ENCODE peak calls at places on chromosomes 6 and 20, in ten cellular contexts. X is CD8-positive, alpha-beta memory T cell; I is tibial artery; T is GM04503; L is OCI-LY7; J is AG08396; N is stimulated activated CD8-positive, alpha-beta memory T cell treated with anti-CD3 and anti-CD28 coated beads, Interleukin-2, amount 100 ng/mL, for 48 hours; K is LHCN-M2; E is CD4-positive, alpha-beta T cell; W is activated effector memory CD4-positive, alpha-beta T cell treated with anti-CD3 and anti-CD28 coated beads, Interleukin-2, amount 50 U/mL, for 16 hours. R is an unnamed sample.

GRCh38 chr6:107560657-107561056 is 70.7 kb downstream of the SOBP start:
- DNase-seq in W (no peak), E (no peak), T (no peak), J (peak), L (no peak), N (no peak), I (no peak), X (no peak), K (no peak), R (peak)

GRCh38 chr6:43628392-43629103 is 516 bp downstream of the GTPBP2 start:
- DNase-seq in J (peak), K (peak), L (peak), T (no peak), W (peak), N (peak), X (peak), E (peak), I (peak), R (peak)

GRCh38 chr6:83057705-83058321 is 7.8 kb downstream of the UBE3D start:
- DNase-seq in T (no peak), W (peak), L (peak), K (peak), E (no peak), X (no peak), N (no peak), J (peak), I (no peak), R (peak)

GRCh38 chr6:3280091-3280490 is 21.3 kb downstream of the PSMG4 start:
- DNase-seq in L (no peak), T (no peak), E (no peak), W (peak), X (no peak), N (no peak), I (peak), J (no peak), K (no peak), R (no peak)

GRCh38 chr6:130991422-130992144 is 71.5 kb downstream of the EPB41L2 start:
- DNase-seq in N (no peak), T (no peak), X (no peak), K (no peak), E (no peak), J (no peak), I (no peak), L (no peak), W (no peak), R (no peak)

GRCh38 chr6:31096215-31096614 is 16.2 kb downstream of the C6orf15 start:
- DNase-seq in N (no peak), E (no peak), X (no peak), L (no peak), J (no peak), K (no peak), W (no peak), T (no peak), I (no peak), R (no peak)

GRCh38 chr6:68134796-68135195 is 500.3 kb upstream of the ADGRB3 start:
- DNase-seq in N (no peak), T (no peak), K (no peak), W (no peak), L (no peak), I (no peak), J (no peak), X (no peak), E (no peak), R (no peak)

GRCh38 chr6:124190256-124190655 is 386.6 kb downstream of the NKAIN2 start:
- DNase-seq in E (no peak), X (no peak), W (no peak), K (no peak), J (no peak), T (no peak), N (no peak), L (no peak), I (no peak), R (no peak)

GRCh38 chr6:15389079-15389758 is 143.3 kb downstream of the JARID2 start:
- DNase-seq in I (peak), W (no peak), L (no peak), K (no peak), T (no peak), X (no peak), N (no peak), J (no peak), E (no peak), R (no peak)

GRCh38 chr6:108589244-108589730 is 28.6 kb downstream of the FOXO3 start:
- DNase-seq in E (no peak), T (no peak), X (no peak), K (peak), L (peak), W (no peak), I (peak), J (peak), N (no peak), R (peak)

GRCh38 chr6:30647802-30648460 is 998 bp downstream of the C6orf136 start:
- DNase-seq in I (no peak), N (peak), L (no peak), X (no peak), K (peak), J (no peak), W (no peak), T (no peak), E (no peak), R (peak)

GRCh38 chr6:44976677-44977405 is 351.3 kb upstream of the RUNX2 start:
- DNase-seq in T (no peak), L (no peak), W (no peak), K (peak), I (no peak), E (no peak), J (no peak), N (no peak), X (no peak), R (no peak)

GRCh38 chr6:20630617-20631448 is 96.6 kb downstream of the CDKAL1 start:
- DNase-seq in J (no peak), W (no peak), E (no peak), N (no peak), L (no peak), I (no peak), T (no peak), K (no peak), X (no peak), R (no peak)

GRCh38 chr6:132569170-132569569 is 952 bp upstream of the TAAR6 start:
- DNase-seq in N (no peak), I (no peak), L (no peak), J (no peak), T (no peak), W (no peak), E (no peak), K (no peak), X (no peak), R (no peak)

GRCh38 chr20:4014031-4014474 is 1.3 kb downstream of the RNF24 start:
- DNase-seq in W (no peak), E (no peak), T (no peak), L (peak), I (no peak), K (peak), N (no peak), X (no peak), J (peak), R (peak)

GRCh38 chr20:25042531-25043498 is 15.1 kb downstream of the ACSS1 start:
- DNase-seq in W (peak), L (peak), E (no peak), X (peak), K (no peak), I (no peak), J (no peak), N (peak), T (no peak), R (no peak)

GRCh38 chr6:32973144-32973854 is 4.9 kb downstream of the BRD2 start:
- DNase-seq in W (peak), L (peak), X (peak), J (no peak), K (peak), E (no peak), T (no peak), I (no peak), N (no peak), R (no peak)

GRCh38 chr6:11304946-11305345 is 72.5 kb upstream of the NEDD9 start:
- DNase-seq in L (no peak), X (no peak), W (no peak), T (no peak), K (no peak), N (no peak), J (no peak), I (no peak), E (no peak), R (no peak)

GRCh38 chr6:133244502-133244901 is 3.3 kb downstream of the EYA4 start:
- DNase-seq in T (no peak), K (peak), N (no peak), X (no peak), L (no peak), I (no peak), J (no peak), W (no peak), E (no peak), R (no peak)

GRCh38 chr6:43989556-43990248 is 137.6 kb downstream of the MRPL14 start:
- DNase-seq in I (no peak), X (no peak), N (no peak), K (no peak), T (no peak), J (no peak), W (no peak), L (no peak), E (no peak), R (no peak)

GRCh38 chr6:105780146-105780860 is 305.8 kb upstream of the PRDM1 start:
- DNase-seq in W (no peak), X (no peak), I (no peak), J (peak), L (peak), K (peak), T (no peak), E (no peak), N (no peak), R (no peak)

GRCh38 chr20:6698056-6698455 is 69.4 kb upstream of the BMP2 start:
- DNase-seq in N (no peak), X (no peak), J (no peak), E (no peak), I (no peak), L (no peak), T (no peak), K (peak), W (no peak), R (no peak)

R was measured in HFFc6.